ENCODE peak calls at places on chromosome 15, in seven cellular contexts. One of them, this sample, is unnamed.

GRCh38 chr15:91113036-91113435 is 13.0 kb downstream of the SV2B start:
- DNase-seq in OCI-LY7: no peak
- DNase-seq in occipital lobe: no peak
- DNase-seq in endothelial cell: no peak
- DNase-seq in myocyte: no peak
- DNase-seq in AG09319: no peak
- DNase-seq in activated gamma-delta T cell treated with anti-CD3 and anti-CD28 coated beads, Interleukin-2, amount 50 U/mL, for 16 hours: no peak
- DNase-seq in this sample: no peak

GRCh38 chr15:81155375-81156218 is 21.5 kb downstream of the CFAP161 start:
- DNase-seq in OCI-LY7: peak; percentile 62
- DNase-seq in occipital lobe: no peak
- DNase-seq in endothelial cell: no peak
- DNase-seq in myocyte: peak; percentile 59
- DNase-seq in AG09319: peak; percentile 58
- DNase-seq in activated gamma-delta T cell treated with anti-CD3 and anti-CD28 coated beads, Interleukin-2, amount 50 U/mL, for 16 hours: no peak
- DNase-seq in this sample: peak; percentile 50

GRCh38 chr15:90064931-90065681 is 37.2 kb downstream of the IDH2 start:
- DNase-seq in OCI-LY7: no peak
- DNase-seq in occipital lobe: no peak
- DNase-seq in endothelial cell: peak; percentile 75
- DNase-seq in myocyte: no peak
- DNase-seq in AG09319: no peak
- DNase-seq in activated gamma-delta T cell treated with anti-CD3 and anti-CD28 coated beads, Interleukin-2, amount 50 U/mL, for 16 hours: no peak
- DNase-seq in this sample: no peak

GRCh38 chr15:51842852-51843737 is 13.6 kb downstream of the TMOD3 start:
- DNase-seq in OCI-LY7: peak; percentile 53
- DNase-seq in occipital lobe: no peak
- DNase-seq in endothelial cell: no peak
- DNase-seq in myocyte: no peak
- DNase-seq in AG09319: no peak
- DNase-seq in activated gamma-delta T cell treated with anti-CD3 and anti-CD28 coated beads, Interleukin-2, amount 50 U/mL, for 16 hours: no peak
- DNase-seq in this sample: no peak

GRCh38 chr15:56468271-56468912 is 3.5 kb upstream of the MNS1 start:
- DNase-seq in OCI-LY7: peak; percentile 20
- DNase-seq in occipital lobe: no peak
- DNase-seq in endothelial cell: no peak
- DNase-seq in myocyte: no peak
- DNase-seq in AG09319: no peak
- DNase-seq in activated gamma-delta T cell treated with anti-CD3 and anti-CD28 coated beads, Interleukin-2, amount 50 U/mL, for 16 hours: no peak
- DNase-seq in this sample: no peak

GRCh38 chr15:75366163-75366562 is 2.2 kb downstream of the MAN2C1 start:
- DNase-seq in OCI-LY7: no peak
- DNase-seq in occipital lobe: no peak
- DNase-seq in endothelial cell: no peak
- DNase-seq in myocyte: no peak
- DNase-seq in AG09319: no peak
- DNase-seq in activated gamma-delta T cell treated with anti-CD3 and anti-CD28 coated beads, Interleukin-2, amount 50 U/mL, for 16 hours: no peak
- DNase-seq in this sample: no peak

GRCh38 chr15:96362001-96362758 is 31.7 kb downstream of the NR2F2 start:
- DNase-seq in OCI-LY7: no peak
- DNase-seq in occipital lobe: no peak
- DNase-seq in endothelial cell: no peak
- DNase-seq in myocyte: no peak
- DNase-seq in AG09319: no peak
- DNase-seq in activated gamma-delta T cell treated with anti-CD3 and anti-CD28 coated beads, Interleukin-2, amount 50 U/mL, for 16 hours: no peak
- DNase-seq in this sample: no peak

GRCh38 chr15:67146214-67146613 is 80.8 kb downstream of the SMAD3 start:
- DNase-seq in OCI-LY7: no peak
- DNase-seq in occipital lobe: no peak
- DNase-seq in endothelial cell: no peak
- DNase-seq in myocyte: peak; percentile 93
- DNase-seq in AG09319: no peak
- DNase-seq in activated gamma-delta T cell treated with anti-CD3 and anti-CD28 coated beads, Interleukin-2, amount 50 U/mL, for 16 hours: no peak
- DNase-seq in this sample: peak; percentile 88

GRCh38 chr15:89383635-89384604 is 49.3 kb upstream of the POLG start:
- DNase-seq in OCI-LY7: no peak
- DNase-seq in occipital lobe: peak; percentile 40
- DNase-seq in endothelial cell: no peak
- DNase-seq in myocyte: no peak
- DNase-seq in AG09319: no peak
- DNase-seq in activated gamma-delta T cell treated with anti-CD3 and anti-CD28 coated beads, Interleukin-2, amount 50 U/mL, for 16 hours: no peak
- DNase-seq in this sample: peak; percentile 97

GRCh38 chr15:29685156-29686078 is 136.9 kb downstream of the TJP1 start:
- DNase-seq in OCI-LY7: no peak
- DNase-seq in occipital lobe: peak; percentile 35
- DNase-seq in endothelial cell: no peak
- DNase-seq in myocyte: peak; percentile 41
- DNase-seq in AG09319: no peak
- DNase-seq in activated gamma-delta T cell treated with anti-CD3 and anti-CD28 coated beads, Interleukin-2, amount 50 U/mL, for 16 hours: no peak
- DNase-seq in this sample: peak; percentile 34

GRCh38 chr15:70286110-70286806 is 188.5 kb upstream of the TLE3 start:
- DNase-seq in OCI-LY7: no peak
- DNase-seq in occipital lobe: no peak
- DNase-seq in endothelial cell: no peak
- DNase-seq in myocyte: no peak
- DNase-seq in AG09319: no peak
- DNase-seq in activated gamma-delta T cell treated with anti-CD3 and anti-CD28 coated beads, Interleukin-2, amount 50 U/mL, for 16 hours: no peak
- DNase-seq in this sample: peak; percentile 76

GRCh38 chr15:45144775-45145174 is 15.0 kb downstream of the DUOX1 start:
- DNase-seq in OCI-LY7: no peak
- DNase-seq in occipital lobe: no peak
- DNase-seq in endothelial cell: no peak
- DNase-seq in myocyte: no peak
- DNase-seq in AG09319: no peak
- DNase-seq in activated gamma-delta T cell treated with anti-CD3 and anti-CD28 coated beads, Interleukin-2, amount 50 U/mL, for 16 hours: no peak
- DNase-seq in this sample: no peak

GRCh38 chr15:92899910-92900711 is at the start of gene CHD2:
- DNase-seq in OCI-LY7: peak; percentile 92
- DNase-seq in occipital lobe: no peak
- DNase-seq in endothelial cell: peak; percentile 60
- DNase-seq in myocyte: peak; percentile 82
- DNase-seq in AG09319: peak; percentile 68
- DNase-seq in activated gamma-delta T cell treated with anti-CD3 and anti-CD28 coated beads, Interleukin-2, amount 50 U/mL, for 16 hours: peak; percentile 57
- DNase-seq in this sample: peak; percentile 88

GRCh38 chr15:47872869-47873301 is 155.6 kb downstream of the SEMA6D start:
- DNase-seq in OCI-LY7: no peak
- DNase-seq in occipital lobe: no peak
- DNase-seq in endothelial cell: no peak
- DNase-seq in myocyte: no peak
- DNase-seq in AG09319: no peak
- DNase-seq in activated gamma-delta T cell treated with anti-CD3 and anti-CD28 coated beads, Interleukin-2, amount 50 U/mL, for 16 hours: no peak
- DNase-seq in this sample: peak; percentile 13

GRCh38 chr15:90986790-90987507 is 7.4 kb downstream of the PRC1 start:
- DNase-seq in OCI-LY7: peak; percentile 22
- DNase-seq in occipital lobe: no peak
- DNase-seq in endothelial cell: no peak
- DNase-seq in myocyte: no peak
- DNase-seq in AG09319: no peak
- DNase-seq in activated gamma-delta T cell treated with anti-CD3 and anti-CD28 coated beads, Interleukin-2, amount 50 U/mL, for 16 hours: no peak
- DNase-seq in this sample: no peak

GRCh38 chr15:93331545-93332117 is 242.6 kb upstream of the RGMA start:
- DNase-seq in OCI-LY7: no peak
- DNase-seq in occipital lobe: peak; percentile 11
- DNase-seq in endothelial cell: peak; percentile 21
- DNase-seq in myocyte: no peak
- DNase-seq in AG09319: no peak
- DNase-seq in activated gamma-delta T cell treated with anti-CD3 and anti-CD28 coated beads, Interleukin-2, amount 50 U/mL, for 16 hours: no peak
- DNase-seq in this sample: peak; percentile 52

GRCh38 chr15:37100109-37100873 is at the start of gene MEIS2:
- DNase-seq in OCI-LY7: peak; percentile 89
- DNase-seq in occipital lobe: peak; percentile 96
- DNase-seq in endothelial cell: peak; percentile 68
- DNase-seq in myocyte: peak; percentile 90
- DNase-seq in AG09319: peak; percentile 94
- DNase-seq in activated gamma-delta T cell treated with anti-CD3 and anti-CD28 coated beads, Interleukin-2, amount 50 U/mL, for 16 hours: no peak
- DNase-seq in this sample: peak; percentile 98

GRCh38 chr15:62549345-62549970 is 384.4 kb upstream of the C2CD4B start:
- DNase-seq in OCI-LY7: peak; percentile 53
- DNase-seq in occipital lobe: no peak
- DNase-seq in endothelial cell: peak; percentile 13
- DNase-seq in myocyte: peak; percentile 36
- DNase-seq in AG09319: no peak
- DNase-seq in activated gamma-delta T cell treated with anti-CD3 and anti-CD28 coated beads, Interleukin-2, amount 50 U/mL, for 16 hours: no peak
- DNase-seq in this sample: peak; percentile 49

GRCh38 chr15:26889298-26889898 is 22.5 kb downstream of the GABRA5 start:
- DNase-seq in OCI-LY7: peak; percentile 67
- DNase-seq in occipital lobe: no peak
- DNase-seq in endothelial cell: peak; percentile 55
- DNase-seq in myocyte: peak; percentile 64
- DNase-seq in AG09319: peak; percentile 31
- DNase-seq in activated gamma-delta T cell treated with anti-CD3 and anti-CD28 coated beads, Interleukin-2, amount 50 U/mL, for 16 hours: no peak
- DNase-seq in this sample: peak; percentile 75

GRCh38 chr15:86183765-86184491 is 104.3 kb downstream of the AGBL1 start:
- DNase-seq in OCI-LY7: no peak
- DNase-seq in occipital lobe: peak; percentile 40
- DNase-seq in endothelial cell: no peak
- DNase-seq in myocyte: peak; percentile 93
- DNase-seq in AG09319: no peak
- DNase-seq in activated gamma-delta T cell treated with anti-CD3 and anti-CD28 coated beads, Interleukin-2, amount 50 U/mL, for 16 hours: no peak
- DNase-seq in this sample: no peak

GRCh38 chr15:79198461-79198860 is 84.1 kb upstream of the ANKRD34C start:
- DNase-seq in OCI-LY7: no peak
- DNase-seq in occipital lobe: no peak
- DNase-seq in endothelial cell: no peak
- DNase-seq in myocyte: no peak
- DNase-seq in AG09319: no peak
- DNase-seq in activated gamma-delta T cell treated with anti-CD3 and anti-CD28 coated beads, Interleukin-2, amount 50 U/mL, for 16 hours: no peak
- DNase-seq in this sample: no peak

GRCh38 chr15:31776039-31776438 is 254.3 kb upstream of the CHRNA7 start:
- DNase-seq in OCI-LY7: no peak
- DNase-seq in occipital lobe: no peak
- DNase-seq in endothelial cell: no peak
- DNase-seq in myocyte: no peak
- DNase-seq in AG09319: no peak
- DNase-seq in activated gamma-delta T cell treated with anti-CD3 and anti-CD28 coated beads, Interleukin-2, amount 50 U/mL, for 16 hours: no peak
- DNase-seq in this sample: no peak

GRCh38 chr15:45200001-45200798 is 12.4 kb upstream of the SHF start:
- DNase-seq in OCI-LY7: peak; percentile 92
- DNase-seq in occipital lobe: peak; percentile 94
- DNase-seq in endothelial cell: peak; percentile 96
- DNase-seq in myocyte: peak; percentile 95
- DNase-seq in AG09319: peak; percentile 95
- DNase-seq in activated gamma-delta T cell treated with anti-CD3 and anti-CD28 coated beads, Interleukin-2, amount 50 U/mL, for 16 hours: peak; percentile 96
- DNase-seq in this sample: peak; percentile 92

GRCh38 chr15:51366911-51367310 is 25.5 kb downstream of the GLDN start:
- DNase-seq in OCI-LY7: no peak
- DNase-seq in occipital lobe: no peak
- DNase-seq in endothelial cell: no peak
- DNase-seq in myocyte: no peak
- DNase-seq in AG09319: peak; percentile 86
- DNase-seq in activated gamma-delta T cell treated with anti-CD3 and anti-CD28 coated beads, Interleukin-2, amount 50 U/mL, for 16 hours: no peak
- DNase-seq in this sample: peak; percentile 85

GRCh38 chr15:76973362-76973743 is 21.6 kb upstream of the PSTPIP1 start:
- DNase-seq in OCI-LY7: peak; percentile 59
- DNase-seq in occipital lobe: no peak
- DNase-seq in endothelial cell: peak; percentile 74
- DNase-seq in myocyte: peak; percentile 40
- DNase-seq in AG09319: no peak
- DNase-seq in activated gamma-delta T cell treated with anti-CD3 and anti-CD28 coated beads, Interleukin-2, amount 50 U/mL, for 16 hours: peak; percentile 50
- DNase-seq in this sample: peak; percentile 72

GRCh38 chr15:59315914-59316428 is 56.7 kb downstream of the MYO1E start:
- DNase-seq in OCI-LY7: no peak
- DNase-seq in occipital lobe: no peak
- DNase-seq in endothelial cell: no peak
- DNase-seq in myocyte: peak; percentile 94
- DNase-seq in AG09319: no peak
- DNase-seq in activated gamma-delta T cell treated with anti-CD3 and anti-CD28 coated beads, Interleukin-2, amount 50 U/mL, for 16 hours: no peak
- DNase-seq in this sample: peak; percentile 51

GRCh38 chr15:84886211-84886983 is 1.9 kb downstream of the SLC28A1 start:
- DNase-seq in OCI-LY7: no peak
- DNase-seq in occipital lobe: no peak
- DNase-seq in endothelial cell: no peak
- DNase-seq in myocyte: no peak
- DNase-seq in AG09319: no peak
- DNase-seq in activated gamma-delta T cell treated with anti-CD3 and anti-CD28 coated beads, Interleukin-2, amount 50 U/mL, for 16 hours: no peak
- DNase-seq in this sample: no peak

GRCh38 chr15:94359716-94360115 is 128.4 kb downstream of the MCTP2 start:
- DNase-seq in OCI-LY7: no peak
- DNase-seq in occipital lobe: no peak
- DNase-seq in endothelial cell: no peak
- DNase-seq in myocyte: no peak
- DNase-seq in AG09319: no peak
- DNase-seq in activated gamma-delta T cell treated with anti-CD3 and anti-CD28 coated beads, Interleukin-2, amount 50 U/mL, for 16 hours: no peak
- DNase-seq in this sample: no peak